ENCODE peak calls at places on chromosomes 5 and 9, in four cellular contexts. Z is nephron progenitor cell; Q is effector memory CD8-positive, alpha-beta T cell; R is IMR-90. M is an unnamed sample.

GRCh38 chr9:92723299-92723625 is 41.4 kb downstream of the BICD2 start:
- DNase-seq in Q (no peak), R (peak), Z (no peak), M (no peak)

GRCh38 chr5:40480392-40480791 is 199.3 kb upstream of the PTGER4 start:
- DNase-seq in R (no peak), Z (no peak), Q (peak), M (peak)

GRCh38 chr5:72101828-72102227 is 5.4 kb upstream of the MAP1B start:
- DNase-seq in Z (no peak), Q (no peak), R (peak), M (peak)

GRCh38 chr9:108694191-108694590 is 161.6 kb downstream of the ACTL7B start:
- DNase-seq in R (no peak), Z (no peak), Q (no peak), M (no peak)

GRCh38 chr5:76406014-76406413 is 2.9 kb downstream of the IQGAP2 start:
- DNase-seq in R (no peak), Z (no peak), Q (no peak), M (no peak)

GRCh38 chr9:33132249-33132772 is 34.8 kb downstream of the B4GALT1 start:
- DNase-seq in R (peak), Z (no peak), Q (no peak), M (peak)

GRCh38 chr9:95499847-95500246 is 16.9 kb downstream of the PTCH1 start:
- DNase-seq in Z (no peak), Q (no peak), R (peak), M (no peak)

GRCh38 chr5:40578501-40579451 is 100.9 kb upstream of the PTGER4 start:
- DNase-seq in R (peak), Q (no peak), Z (no peak), M (no peak)

GRCh38 chr5:156532921-156533320 is 206.0 kb downstream of the SGCD start:
- DNase-seq in Q (no peak), Z (no peak), R (no peak), M (no peak)

GRCh38 chr9:125509476-125509875 is 197.5 kb downstream of the MAPKAP1 start:
- DNase-seq in Z (no peak), Q (no peak), R (peak), M (peak)

GRCh38 chr9:70789086-70789485 is 332.3 kb downstream of the TRPM3 start:
- DNase-seq in Q (no peak), R (no peak), Z (no peak), M (no peak)

GRCh38 chr9:120393386-120394057 is 186.4 kb downstream of the CDK5RAP2 start:
- DNase-seq in Z (no peak), Q (no peak), R (peak), M (peak)

GRCh38 chr5:145699846-145700245 is 135.3 kb downstream of the PRELID2 start:
- DNase-seq in Q (no peak), R (no peak), Z (no peak), M (no peak)

GRCh38 chr5:174323878-174324281 is 278.4 kb downstream of the NSG2 start:
- DNase-seq in Q (no peak), Z (peak), R (peak), M (peak)

GRCh38 chr5:176889321-176890280 is 9.5 kb downstream of the HK3 start:
- DNase-seq in Z (no peak), R (no peak), Q (no peak), M (no peak)

GRCh38 chr9:5652810-5653209 is 23.9 kb downstream of the RIC1 start:
- DNase-seq in Q (no peak), R (no peak), Z (no peak), M (peak)

GRCh38 chr9:7613931-7614330 is 185.6 kb downstream of the DMAC1 start:
- DNase-seq in R (no peak), Z (no peak), Q (no peak), M (no peak)

GRCh38 chr9:107636596-107637405 is 147.2 kb upstream of the KLF4 start:
- DNase-seq in Q (no peak), R (peak), Z (no peak), M (no peak)

GRCh38 chr5:80193421-80193820 is 62.4 kb downstream of the SERINC5 start:
- DNase-seq in R (no peak), Q (no peak), Z (no peak), M (no peak)

GRCh38 chr9:112860466-112860865 is 30.2 kb downstream of the SLC46A2 start:
- DNase-seq in Q (no peak), Z (no peak), R (no peak), M (no peak)

GRCh38 chr9:118192807-118193206 is 488.6 kb downstream of the TLR4 start:
- DNase-seq in R (no peak), Z (no peak), Q (no peak), M (no peak)

GRCh38 chr9:106929471-106930198 is 66.7 kb downstream of the ZNF462 start:
- DNase-seq in R (peak), Z (no peak), Q (no peak), M (no peak)

GRCh38 chr9:112380102-112380581 is at the start of gene HSDL2:
- DNase-seq in Q (no peak), Z (no peak), R (peak), M (no peak)

GRCh38 chr9:120569556-120569955 is 10.4 kb downstream of the CDK5RAP2 start:
- DNase-seq in Q (no peak), R (peak), Z (no peak), M (no peak)

GRCh38 chr9:119968837-119969707 is 599.8 kb upstream of the BRINP1 start:
- DNase-seq in Q (peak), Z (peak), R (peak), M (peak)

GRCh38 chr5:141382469-141383294 is at the start of gene PCDHGA7:
- DNase-seq in Z (no peak), Q (no peak), R (peak), M (no peak)

GRCh38 chr9:6703898-6704639 is 53.7 kb upstream of the KDM4C start:
- DNase-seq in Q (peak), R (peak), Z (peak), M (peak)

GRCh38 chr9:13485068-13485596 is 205.6 kb upstream of the MPDZ start:
- DNase-seq in R (peak), Q (no peak), Z (no peak), M (peak)

GRCh38 chr9:122248448-122248865 is 16.2 kb downstream of the RBM18 start:
- DNase-seq in R (no peak), Q (no peak), Z (no peak), M (no peak)

GRCh38 chr5:53201746-53202145 is 92.2 kb upstream of the MOCS2 start:
- DNase-seq in Q (no peak), Z (no peak), R (no peak), M (peak)

GRCh38 chr5:150175536-150175935 is 9.0 kb downstream of the CDX1 start:
- DNase-seq in Z (peak), Q (no peak), R (peak), M (peak)

GRCh38 chr9:68844623-68845612 is 139.9 kb downstream of the PIP5K1B start:
- DNase-seq in Z (peak), Q (no peak), R (peak), M (peak)

GRCh38 chr5:142863856-142864255 is 93.7 kb downstream of the ARHGAP26 start:
- DNase-seq in R (no peak), Q (no peak), Z (no peak), M (no peak)

GRCh38 chr5:90878081-90878480 is 319.5 kb downstream of the ADGRV1 start:
- DNase-seq in Q (no peak), R (peak), Z (no peak), M (no peak)

M was measured in LHCN-M2.